ENCODE peak calls at places on chromosomes 16 and 17, in seven cellular contexts. L is breast epithelium, V is mammary epithelial cell, O is Caco-2, A is psoas muscle, R is WERI-Rb-1, T is aorta. C is an unnamed sample. For H3K9me3, the result is how much of the 10 kb centered on the place peaks cover.

GRCh38 chr17:35448214-35448898 is at the start of gene SLFN13:
- DNase-seq in L (peak), V (peak), O (no peak), A (peak), R (no peak), T (peak), C (peak)

GRCh38 chr16:53091508-53092211 is 36.9 kb downstream of the CHD9 start:
- DNase-seq in L (no peak), V (peak), O (no peak), A (peak), R (no peak), T (no peak), C (no peak)

GRCh38 chr16:56858375-56858774 is 6.6 kb upstream of the SLC12A3 start:
- DNase-seq in L (no peak), V (no peak), O (no peak), A (no peak), R (no peak), T (no peak), C (no peak)

GRCh38 chr16:55136356-55136755 is 187.6 kb upstream of the IRX6 start:
- DNase-seq in L (no peak), V (peak), O (no peak), A (no peak), R (no peak), T (no peak), C (no peak)

GRCh38 chr16:86517652-86518258 is 7.4 kb downstream of the FOXF1 start:
- DNase-seq in L (no peak), V (peak), O (peak), A (peak), R (peak), T (peak), C (peak)

GRCh38 chr16:1334739-1335138 is 1.3 kb downstream of the BAIAP3 start:
- DNase-seq in L (no peak), V (no peak), O (no peak), A (no peak), R (no peak), T (no peak), C (no peak)

GRCh38 chr17:40564883-40565744 is at the start of gene CCR7:
- DNase-seq in L (no peak), V (no peak), O (no peak), A (no peak), R (no peak), T (peak), C (no peak)

GRCh38 chr17:83106913-83107655 is 27.7 kb downstream of the METRNL start:
- DNase-seq in L (no peak), V (no peak), O (no peak), A (no peak), R (no peak), T (no peak), C (no peak)

GRCh38 chr16:27838536-27839175 is 224.9 kb downstream of the GSG1L start:
- DNase-seq in L (peak), V (peak), O (no peak), A (no peak), R (no peak), T (peak), C (no peak)

GRCh38 chr17:38733315-38734234 is 3.4 kb downstream of the CISD3 start:
- DNase-seq in L (no peak), V (no peak), O (peak), A (peak), R (peak), T (no peak), C (peak)

DNA sequence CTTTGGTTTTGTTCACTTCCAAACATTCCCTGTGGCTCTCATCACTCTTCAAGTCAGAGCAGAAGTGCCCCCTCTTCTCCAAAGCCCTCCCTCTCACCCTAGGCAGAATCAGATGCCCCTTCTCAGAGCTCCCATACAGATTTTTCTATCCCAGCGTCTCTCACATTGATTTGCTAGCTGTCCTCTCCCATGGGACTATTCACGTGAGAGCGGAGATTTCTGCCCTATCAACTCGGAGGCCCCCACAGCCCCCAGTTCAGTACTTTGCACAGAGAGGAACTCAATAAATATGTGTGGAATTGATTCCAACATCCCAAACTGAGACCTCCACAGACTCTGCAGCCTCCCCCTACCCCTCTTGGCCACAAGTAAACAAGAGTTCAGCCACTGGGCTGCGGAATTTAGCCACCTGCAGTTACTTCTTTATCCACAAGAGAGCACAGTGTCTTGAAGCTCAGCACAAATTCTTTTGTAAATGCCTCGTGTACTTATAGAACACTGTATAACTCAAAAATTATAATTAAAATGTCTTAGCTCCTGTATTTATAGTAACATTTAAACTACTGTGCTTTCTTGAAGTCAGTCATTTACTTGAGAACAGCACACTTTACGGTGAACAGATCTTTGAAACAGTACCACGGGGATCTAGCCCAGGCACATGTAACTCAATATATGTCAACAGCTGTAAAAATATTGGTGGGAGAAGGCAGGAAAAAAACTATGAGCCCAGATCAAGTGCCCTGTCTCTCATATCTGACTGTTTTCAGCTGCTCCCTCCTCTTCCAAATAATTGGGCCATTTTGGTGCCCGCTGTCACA is 182.9 kb downstream of the C16orf78 start:
- DNase-seq in L (no peak), V (no peak), O (peak), A (no peak), R (peak), T (no peak), C (peak)
- H3K4me3 ChIP-seq in L (no peak), V (no peak), O (no peak), A (peak), R (peak), T (no peak), C (no peak)

GRCh38 chr16:31780342-31780741 is 93.3 kb upstream of the ZNF267 start:
- DNase-seq in L (no peak), V (no peak), O (no peak), A (no peak), R (no peak), T (no peak), C (no peak)
- H3K9me3 ChIP-seq in L (half or more), V (under half), O (under half), A (half or more), R (under half), T (under half), C (under half)

DNA sequence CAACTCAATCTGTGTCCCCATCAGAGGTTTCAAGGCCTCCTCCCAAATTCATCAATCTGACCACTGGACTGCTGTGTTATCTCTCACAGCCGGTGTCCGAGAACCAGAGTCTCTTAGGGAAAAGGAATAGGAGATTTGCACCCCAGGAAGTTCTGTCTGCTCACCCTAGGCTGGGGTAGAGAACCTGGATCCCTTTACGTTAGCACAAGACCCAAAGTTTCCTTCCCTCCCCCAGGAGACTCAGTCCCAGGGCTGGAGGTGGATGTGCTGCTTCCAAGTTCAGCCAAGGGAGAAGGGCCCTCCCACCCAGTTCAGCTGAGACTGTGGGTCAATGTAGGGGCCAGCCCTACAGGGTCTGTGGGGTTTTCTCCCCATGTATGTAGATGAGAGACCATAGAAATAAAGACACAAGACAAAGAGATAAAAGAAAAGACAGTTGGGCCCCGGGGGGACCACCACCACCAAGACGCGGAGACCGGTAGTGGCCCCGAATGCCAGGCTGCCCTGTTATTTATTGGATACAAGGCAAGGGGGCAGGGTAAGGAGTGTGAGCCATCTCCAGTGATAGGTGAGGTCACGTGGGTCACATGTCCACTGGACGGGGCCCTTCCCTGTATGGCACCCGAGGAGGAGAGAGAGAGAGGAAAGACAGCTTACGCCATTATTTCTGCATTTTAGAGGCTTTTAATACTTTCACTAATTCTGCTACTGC is 22.7 kb upstream of the OR1F1 start:
- DNase-seq in L (no peak), V (no peak), O (no peak), A (no peak), R (no peak), T (peak), C (no peak)
- H3K4me3 ChIP-seq in L (peak), V (no peak), O (no peak), A (peak), R (no peak), T (no peak), C (no peak)

DNA sequence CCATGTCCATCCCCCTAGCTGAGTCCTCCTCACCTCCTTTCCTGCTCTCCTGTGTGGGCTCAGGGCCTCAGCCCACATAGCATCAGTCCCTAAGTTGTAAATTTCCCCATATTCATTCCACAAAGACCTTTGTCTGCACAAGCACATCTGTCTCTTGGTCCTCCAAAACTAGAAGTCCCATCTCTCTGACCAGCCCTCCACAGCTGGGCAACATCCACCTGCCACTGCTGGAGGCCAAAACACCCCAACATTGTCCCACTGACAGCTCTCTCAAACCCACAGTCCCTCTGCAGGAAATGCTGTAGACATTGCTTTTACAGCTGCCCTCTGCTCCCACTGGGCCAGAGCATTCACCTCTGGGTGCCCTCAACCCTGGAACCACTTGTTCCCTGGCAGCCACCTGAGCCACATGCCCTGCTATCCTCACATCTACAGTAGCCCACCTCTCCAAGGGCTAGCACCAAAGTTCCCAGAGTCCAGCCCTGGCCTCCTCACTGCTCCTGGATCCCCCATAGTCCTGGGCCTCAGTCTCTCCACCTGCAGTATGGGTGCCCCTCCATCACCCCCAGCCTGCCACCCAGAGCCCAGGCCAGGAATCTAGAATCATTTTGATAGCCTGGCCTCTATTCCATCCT is 1722.7 kb downstream of the TP53TG3F start:
- DNase-seq in L (no peak), V (no peak), O (no peak), A (no peak), R (no peak), T (no peak), C (no peak)
- H3K9me3 ChIP-seq in L (under half), V (under half), O (under half), A (under half), R (under half), T (under half), C (under half)

GRCh38 chr16:68520649-68521086 is 18.4 kb upstream of the ZFP90 start:
- DNase-seq in L (peak), V (peak), O (peak), A (peak), R (peak), T (peak), C (peak)
- H3K4me3 ChIP-seq in L (peak), V (peak), O (peak), A (peak), R (peak), T (no peak), C (no peak)

GRCh38 chr16:62853887-62854286 is 817.6 kb upstream of the CDH8 start:
- DNase-seq in L (no peak), V (peak), O (no peak), A (no peak), R (no peak), T (no peak), C (no peak)
- H3K9me3 ChIP-seq in L (under half), V (under half), O (under half), A (under half), R (under half), T (under half), C (under half)

GRCh38 chr16:30398660-30399434 is 3.6 kb downstream of the ZNF48 start:
- DNase-seq in L (no peak), V (no peak), O (no peak), A (no peak), R (no peak), T (no peak), C (peak)

GRCh38 chr16:30397056-30397455 is 1.8 kb downstream of the ZNF48 start:
- DNase-seq in L (no peak), V (no peak), O (no peak), A (no peak), R (no peak), T (no peak), C (no peak)

GRCh38 chr16:30397776-30398659 is 2.8 kb downstream of the ZNF48 start:
- DNase-seq in L (no peak), V (no peak), O (no peak), A (peak), R (no peak), T (no peak), C (no peak)

GRCh38 chr16:30399435-30400186 is 4.4 kb downstream of the ZNF48 start:
- DNase-seq in L (no peak), V (no peak), O (no peak), A (no peak), R (no peak), T (no peak), C (no peak)

GRCh38 chr16:30401768-30402425 is 5.5 kb upstream of the ZNF771 start:
- DNase-seq in L (no peak), V (no peak), O (peak), A (no peak), R (no peak), T (no peak), C (no peak)
- H3K4me3 ChIP-seq in L (no peak), V (no peak), O (no peak), A (no peak), R (no peak), T (no peak), C (no peak)

GRCh38 chr17:27078296-27078695 is 215.6 kb upstream of the WSB1 start:
- DNase-seq in L (no peak), V (no peak), O (no peak), A (no peak), R (no peak), T (no peak), C (no peak)
- H3K9me3 ChIP-seq in L (under half), V (under half), O (under half), A (under half), R (under half), T (under half), C (under half)

DNA sequence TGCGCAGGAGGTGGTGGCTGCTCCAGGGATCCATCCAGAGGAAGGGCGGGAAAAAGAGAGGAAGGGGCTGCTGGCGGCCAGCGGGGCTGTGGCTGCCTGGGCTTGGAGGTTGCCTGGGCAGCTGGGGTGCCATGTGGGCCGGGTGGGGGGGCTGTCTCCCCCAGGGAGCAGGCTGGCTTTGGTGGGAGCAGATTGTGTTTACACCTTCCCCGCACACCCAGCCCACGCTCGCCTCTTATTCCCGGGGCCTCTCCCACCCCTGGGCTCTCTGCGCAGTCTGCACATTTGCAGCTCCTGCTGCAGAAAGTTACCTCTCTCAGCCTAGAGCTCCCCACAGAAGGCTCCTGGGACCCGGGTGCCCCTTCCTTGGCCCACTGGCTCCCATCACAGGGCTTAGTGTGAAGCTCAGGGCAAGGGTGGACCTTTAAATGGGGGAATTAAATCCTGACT is 5.1 kb downstream of the PRCD start:
- DNase-seq in L (no peak), V (no peak), O (no peak), A (no peak), R (no peak), T (no peak), C (no peak)
- H3K4me3 ChIP-seq in L (no peak), V (no peak), O (no peak), A (no peak), R (no peak), T (no peak), C (no peak)

DNA sequence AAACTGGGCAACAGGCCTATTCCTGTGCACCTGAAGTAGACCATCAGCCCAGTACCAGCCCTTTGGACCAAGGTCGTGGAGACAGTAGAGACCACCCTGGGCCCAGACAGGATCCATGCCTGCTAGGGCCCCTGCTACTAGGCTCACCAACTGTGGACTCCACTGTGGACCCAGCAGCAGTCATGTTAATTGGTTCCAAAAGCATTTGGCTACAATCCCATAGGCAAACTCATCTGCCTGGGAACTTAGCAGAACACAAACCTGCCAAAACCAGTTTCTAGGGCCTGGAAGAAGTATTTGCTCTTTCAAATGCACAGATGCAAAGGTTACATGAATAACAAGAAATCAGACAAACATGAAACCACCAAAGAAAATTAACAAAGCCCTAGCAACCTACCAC is 53.1 kb downstream of the ACSM2A start:
- DNase-seq in L (no peak), V (no peak), O (no peak), A (no peak), R (no peak), T (no peak), C (no peak)
- H3K9me3 ChIP-seq in L (under half), V (under half), O (under half), A (under half), R (under half), T (under half), C (under half)

C was measured in HAP-1.